ENCODE peak calls at places on chromosomes 11 and 22, in six cellular contexts. One of them, this sample, is unnamed.

GRCh38 chr11:63918576-63919171 is 1.7 kb upstream of the RCOR2 start:
- DNase-seq in spleen: no peak
- DNase-seq in lower leg skin: no peak
- DNase-seq in nephron progenitor cell: peak
- DNase-seq in CD8-positive, alpha-beta T cell: no peak
- DNase-seq in GM20000: peak
- DNase-seq in this sample: peak

GRCh38 chr22:22943521-22944267 is 56.1 kb downstream of the IGLL5 start:
- DNase-seq in nephron progenitor cell: no peak
- DNase-seq in GM20000: no peak
- DNase-seq in CD8-positive, alpha-beta T cell: peak
- DNase-seq in lower leg skin: peak
- DNase-seq in spleen: no peak
- DNase-seq in this sample: peak

GRCh38 chr11:63565728-63566127 is 2.5 kb upstream of the PLAAT2 start:
- DNase-seq in spleen: no peak
- DNase-seq in lower leg skin: peak
- DNase-seq in nephron progenitor cell: no peak
- DNase-seq in GM20000: no peak
- DNase-seq in CD8-positive, alpha-beta T cell: no peak
- DNase-seq in this sample: no peak

GRCh38 chr11:114650661-114651060 is 27.7 kb upstream of the NXPE2 start:
- DNase-seq in nephron progenitor cell: no peak
- DNase-seq in lower leg skin: no peak
- DNase-seq in CD8-positive, alpha-beta T cell: no peak
- DNase-seq in spleen: no peak
- DNase-seq in GM20000: no peak
- DNase-seq in this sample: no peak

GRCh38 chr11:70324354-70325115 is 54.0 kb downstream of the PPFIA1 start:
- DNase-seq in spleen: no peak
- DNase-seq in GM20000: peak
- DNase-seq in nephron progenitor cell: no peak
- DNase-seq in lower leg skin: no peak
- DNase-seq in CD8-positive, alpha-beta T cell: no peak
- DNase-seq in this sample: peak

GRCh38 chr11:66915866-66916265 is 42.3 kb downstream of the PC start:
- DNase-seq in GM20000: no peak
- DNase-seq in CD8-positive, alpha-beta T cell: no peak
- DNase-seq in lower leg skin: no peak
- DNase-seq in nephron progenitor cell: no peak
- DNase-seq in spleen: no peak
- DNase-seq in this sample: no peak

GRCh38 chr11:11149671-11150459 is 203.2 kb downstream of the CSNK2A3 start:
- DNase-seq in GM20000: no peak
- DNase-seq in CD8-positive, alpha-beta T cell: peak
- DNase-seq in lower leg skin: no peak
- DNase-seq in spleen: no peak
- DNase-seq in nephron progenitor cell: no peak
- DNase-seq in this sample: no peak

GRCh38 chr22:46651316-46651715 is 31.1 kb downstream of the GRAMD4 start:
- DNase-seq in GM20000: no peak
- DNase-seq in nephron progenitor cell: no peak
- DNase-seq in spleen: no peak
- DNase-seq in lower leg skin: no peak
- DNase-seq in CD8-positive, alpha-beta T cell: no peak
- DNase-seq in this sample: no peak

GRCh38 chr11:116579857-116580727 is 192.7 kb downstream of the BUD13 start:
- DNase-seq in nephron progenitor cell: peak
- DNase-seq in spleen: peak
- DNase-seq in lower leg skin: no peak
- DNase-seq in GM20000: peak
- DNase-seq in CD8-positive, alpha-beta T cell: no peak
- DNase-seq in this sample: no peak

GRCh38 chr22:37010976-37011375 is 8.3 kb downstream of the TST start:
- DNase-seq in lower leg skin: no peak
- DNase-seq in nephron progenitor cell: no peak
- DNase-seq in spleen: no peak
- DNase-seq in CD8-positive, alpha-beta T cell: no peak
- DNase-seq in GM20000: no peak
- DNase-seq in this sample: no peak

GRCh38 chr11:123678246-123678645 is 23.8 kb upstream of the SCN3B start:
- DNase-seq in CD8-positive, alpha-beta T cell: no peak
- DNase-seq in lower leg skin: no peak
- DNase-seq in GM20000: no peak
- DNase-seq in spleen: no peak
- DNase-seq in nephron progenitor cell: no peak
- DNase-seq in this sample: no peak

GRCh38 chr11:43359432-43359818 is 705 bp downstream of the TTC17 start:
- DNase-seq in GM20000: peak
- DNase-seq in lower leg skin: no peak
- DNase-seq in CD8-positive, alpha-beta T cell: no peak
- DNase-seq in nephron progenitor cell: no peak
- DNase-seq in spleen: no peak
- DNase-seq in this sample: peak

GRCh38 chr22:25161916-25162530 is 37.6 kb upstream of the CRYBB3 start:
- DNase-seq in GM20000: no peak
- DNase-seq in lower leg skin: no peak
- DNase-seq in nephron progenitor cell: no peak
- DNase-seq in CD8-positive, alpha-beta T cell: no peak
- DNase-seq in spleen: peak
- DNase-seq in this sample: no peak

GRCh38 chr11:120953230-120953558 is 70.7 kb upstream of the TBCEL start:
- DNase-seq in GM20000: no peak
- DNase-seq in CD8-positive, alpha-beta T cell: no peak
- DNase-seq in nephron progenitor cell: no peak
- DNase-seq in spleen: no peak
- DNase-seq in lower leg skin: no peak
- DNase-seq in this sample: no peak

GRCh38 chr11:15095736-15096228 is 18.9 kb upstream of the INSC start:
- DNase-seq in spleen: no peak
- DNase-seq in nephron progenitor cell: no peak
- DNase-seq in lower leg skin: no peak
- DNase-seq in GM20000: no peak
- DNase-seq in CD8-positive, alpha-beta T cell: no peak
- DNase-seq in this sample: no peak

GRCh38 chr11:12052676-12053605 is 44.5 kb upstream of the DKK3 start:
- DNase-seq in lower leg skin: peak
- DNase-seq in nephron progenitor cell: no peak
- DNase-seq in GM20000: no peak
- DNase-seq in CD8-positive, alpha-beta T cell: peak
- DNase-seq in spleen: no peak
- DNase-seq in this sample: no peak

GRCh38 chr11:117316197-117316961 is at the start of gene BACE1:
- DNase-seq in CD8-positive, alpha-beta T cell: no peak
- DNase-seq in nephron progenitor cell: no peak
- DNase-seq in lower leg skin: peak
- DNase-seq in spleen: peak
- DNase-seq in GM20000: peak
- DNase-seq in this sample: peak

GRCh38 chr11:133967599-133968238 is 11.0 kb upstream of the IGSF9B start:
- DNase-seq in lower leg skin: no peak
- DNase-seq in nephron progenitor cell: no peak
- DNase-seq in CD8-positive, alpha-beta T cell: no peak
- DNase-seq in GM20000: no peak
- DNase-seq in spleen: no peak
- DNase-seq in this sample: no peak

GRCh38 chr11:95795627-95796308 is 5.5 kb downstream of the CEP57 start:
- DNase-seq in nephron progenitor cell: no peak
- DNase-seq in lower leg skin: no peak
- DNase-seq in CD8-positive, alpha-beta T cell: no peak
- DNase-seq in spleen: no peak
- DNase-seq in GM20000: no peak
- DNase-seq in this sample: no peak

GRCh38 chr11:35478411-35479139 is 46.8 kb downstream of the PAMR1 start:
- DNase-seq in GM20000: no peak
- DNase-seq in lower leg skin: no peak
- DNase-seq in spleen: no peak
- DNase-seq in nephron progenitor cell: no peak
- DNase-seq in CD8-positive, alpha-beta T cell: no peak
- DNase-seq in this sample: no peak

GRCh38 chr11:14443642-14444041 is 56.0 kb downstream of the COPB1 start:
- DNase-seq in GM20000: no peak
- DNase-seq in spleen: no peak
- DNase-seq in CD8-positive, alpha-beta T cell: no peak
- DNase-seq in lower leg skin: no peak
- DNase-seq in nephron progenitor cell: no peak
- DNase-seq in this sample: no peak

GRCh38 chr11:2890466-2891241 is 5.1 kb upstream of the CDKN1C start:
- DNase-seq in CD8-positive, alpha-beta T cell: no peak
- DNase-seq in lower leg skin: no peak
- DNase-seq in spleen: no peak
- DNase-seq in GM20000: no peak
- DNase-seq in nephron progenitor cell: no peak
- DNase-seq in this sample: no peak

GRCh38 chr11:27717801-27718229 is 17.6 kb upstream of the BDNF start:
- DNase-seq in lower leg skin: no peak
- DNase-seq in GM20000: no peak
- DNase-seq in CD8-positive, alpha-beta T cell: no peak
- DNase-seq in spleen: no peak
- DNase-seq in nephron progenitor cell: peak
- DNase-seq in this sample: no peak

DNA sequence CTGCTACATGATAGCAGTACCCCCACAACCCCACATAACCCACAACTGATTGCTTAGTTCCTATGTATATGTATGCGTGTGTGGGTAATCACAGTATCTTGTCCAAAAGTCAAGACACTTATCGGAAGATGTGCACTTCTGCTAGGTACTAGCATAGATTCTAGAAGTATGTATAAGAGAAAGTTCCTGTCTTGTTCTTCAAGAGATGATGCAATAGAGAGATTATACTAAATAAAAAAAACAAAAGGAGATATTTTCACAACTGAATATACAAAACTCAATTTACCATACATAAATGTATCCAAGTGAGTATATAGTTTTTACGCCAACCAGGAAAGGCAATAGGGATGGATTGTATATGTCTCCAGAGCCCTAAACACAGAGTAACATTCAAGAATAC is 112.0 kb downstream of the FCHSD2 start:
- DNase-seq in nephron progenitor cell: no peak
- DNase-seq in CD8-positive, alpha-beta T cell: no peak
- DNase-seq in GM20000: no peak
- DNase-seq in spleen: no peak
- DNase-seq in lower leg skin: no peak
- DNase-seq in this sample: no peak
- TF ChIP-seq CTCF in nephron progenitor cell: no peak
- TF ChIP-seq CTCF in CD8-positive, alpha-beta T cell: no peak
- TF ChIP-seq CTCF in GM20000: no peak
- TF ChIP-seq CTCF in spleen: no peak
- TF ChIP-seq CTCF in lower leg skin: no peak
- TF ChIP-seq CTCF in this sample: no peak

GRCh38 chr11:84714316-84714780 is 912.8 kb downstream of the DLG2 start:
- DNase-seq in lower leg skin: no peak
- DNase-seq in spleen: peak
- DNase-seq in CD8-positive, alpha-beta T cell: no peak
- DNase-seq in nephron progenitor cell: peak
- DNase-seq in GM20000: peak
- DNase-seq in this sample: peak
- TF ChIP-seq CTCF in lower leg skin: no peak
- TF ChIP-seq CTCF in spleen: peak
- TF ChIP-seq CTCF in CD8-positive, alpha-beta T cell: no peak
- TF ChIP-seq CTCF in nephron progenitor cell: peak
- TF ChIP-seq CTCF in GM20000: peak
- TF ChIP-seq CTCF in this sample: peak

GRCh38 chr11:17721242-17721999 is 2.0 kb downstream of the MYOD1 start:
- DNase-seq in nephron progenitor cell: peak
- DNase-seq in CD8-positive, alpha-beta T cell: no peak
- DNase-seq in spleen: no peak
- DNase-seq in lower leg skin: no peak
- DNase-seq in GM20000: no peak
- DNase-seq in this sample: no peak

GRCh38 chr11:17724020-17724908 is 4.9 kb downstream of the MYOD1 start:
- DNase-seq in lower leg skin: no peak
- DNase-seq in GM20000: no peak
- DNase-seq in nephron progenitor cell: no peak
- DNase-seq in spleen: no peak
- DNase-seq in CD8-positive, alpha-beta T cell: no peak
- DNase-seq in this sample: no peak

GRCh38 chr11:17720796-17721171 is 1.4 kb downstream of the MYOD1 start:
- DNase-seq in spleen: no peak
- DNase-seq in GM20000: no peak
- DNase-seq in lower leg skin: no peak
- DNase-seq in CD8-positive, alpha-beta T cell: no peak
- DNase-seq in nephron progenitor cell: no peak
- DNase-seq in this sample: no peak

GRCh38 chr11:17719940-17720795 is 797 bp downstream of the MYOD1 start:
- DNase-seq in nephron progenitor cell: peak
- DNase-seq in GM20000: no peak
- DNase-seq in CD8-positive, alpha-beta T cell: no peak
- DNase-seq in lower leg skin: no peak
- DNase-seq in spleen: no peak
- DNase-seq in this sample: no peak

GRCh38 chr11:17722000-17722643 is 2.8 kb downstream of the MYOD1 start:
- DNase-seq in lower leg skin: no peak
- DNase-seq in CD8-positive, alpha-beta T cell: no peak
- DNase-seq in spleen: no peak
- DNase-seq in nephron progenitor cell: peak
- DNase-seq in GM20000: no peak
- DNase-seq in this sample: no peak
- TF ChIP-seq CTCF in lower leg skin: no peak
- TF ChIP-seq CTCF in CD8-positive, alpha-beta T cell: no peak
- TF ChIP-seq CTCF in spleen: peak
- TF ChIP-seq CTCF in nephron progenitor cell: peak
- TF ChIP-seq CTCF in GM20000: no peak
- TF ChIP-seq CTCF in this sample: no peak

GRCh38 chr11:78149646-78150045 is 10.2 kb upstream of the ALG8 start:
- DNase-seq in nephron progenitor cell: no peak
- DNase-seq in GM20000: no peak
- DNase-seq in spleen: no peak
- DNase-seq in CD8-positive, alpha-beta T cell: no peak
- DNase-seq in lower leg skin: no peak
- DNase-seq in this sample: no peak
- TF ChIP-seq CTCF in nephron progenitor cell: no peak
- TF ChIP-seq CTCF in GM20000: no peak
- TF ChIP-seq CTCF in spleen: no peak
- TF ChIP-seq CTCF in CD8-positive, alpha-beta T cell: no peak
- TF ChIP-seq CTCF in lower leg skin: no peak
- TF ChIP-seq CTCF in this sample: no peak

This sample was measured in GM13976.